ENCODE peak calls at places on chromosome 10, in six cellular contexts. Q, L, I, X, B and E are unnamed samples.
A peak's percentile ranks its signal among the peaks of the same experiment; 100 is the strongest.

GRCh38 chr10:115653473-115653872 is 560.3 kb downstream of the ATRNL1 start:
- DNase-seq in Q (no peak), B (no peak), X (no peak), I (no peak), L (no peak), E (no peak)

GRCh38 chr10:73837072-73837471 is 25.7 kb upstream of the NDST2 start:
- DNase-seq in Q (no peak), I (no peak), X (no peak), L (no peak), B (no peak), E (no peak)

GRCh38 chr10:31896972-31897384 is 31.7 kb downstream of the ARHGAP12 start:
- DNase-seq in B (no peak), X (no peak), I (peak; percentile 20), L (no peak), Q (no peak), E (no peak)

GRCh38 chr10:31320598-31321211 is 1.7 kb downstream of the ZEB1 start:
- DNase-seq in B (peak; percentile 28), I (no peak), Q (peak; percentile 55), L (peak; percentile 1), X (peak; percentile 43), E (peak; percentile 9)

GRCh38 chr10:58518775-58519174 is 6.1 kb downstream of the BICC1 start:
- DNase-seq in Q (no peak), X (no peak), B (no peak), I (no peak), L (no peak), E (no peak)

GRCh38 chr10:16384064-16384463 is 52.7 kb upstream of the PTER start:
- DNase-seq in I (no peak), Q (no peak), X (no peak), B (peak; percentile 20), L (no peak), E (no peak)

GRCh38 chr10:119412831-119413737 is 129.4 kb downstream of the RGS10 start:
- DNase-seq in L (no peak), I (no peak), X (no peak), Q (no peak), B (no peak), E (no peak)

GRCh38 chr10:131453772-131454634 is 142.5 kb upstream of the TCERG1L start:
- DNase-seq in Q (peak; percentile 23), L (no peak), B (peak; percentile 72), I (no peak), X (peak; percentile 77), E (peak; percentile 10)

GRCh38 chr10:29245476-29245875 is 43.4 kb upstream of the LYZL1 start:
- DNase-seq in B (peak; percentile 38), L (no peak), I (no peak), X (no peak), Q (no peak), E (no peak)